ENCODE peak calls at places on chromosomes 13 and 19, in nine cellular contexts. G, E, F, D, I, J, W, R and S are unnamed samples.

GRCh38 chr19:18202759-18203407 is 959 bp downstream of the RAB3A start:
- DNase-seq in G (peak), E (peak), F (peak), D (peak), I (no peak), J (no peak), W (no peak), R (peak), S (no peak)

GRCh38 chr19:12985049-12985776 is 10.1 kb upstream of the NFIX start:
- DNase-seq in G (peak), E (peak), F (no peak), D (peak), I (no peak), J (no peak), W (no peak), R (no peak), S (peak)

GRCh38 chr19:7783991-7784421 is 21.0 kb downstream of the CLEC4M start:
- DNase-seq in G (no peak), E (no peak), F (no peak), D (no peak), I (peak), J (no peak), W (no peak), R (no peak), S (no peak)

GRCh38 chr19:58538257-58539168 is 5.4 kb upstream of the TRIM28 start:
- DNase-seq in G (no peak), E (peak), F (no peak), D (peak), I (no peak), J (no peak), W (no peak), R (no peak), S (no peak)

GRCh38 chr19:14507704-14508246 is 10.4 kb downstream of the DNAJB1 start:
- DNase-seq in G (no peak), E (no peak), F (no peak), D (no peak), I (no peak), J (no peak), W (no peak), R (no peak), S (no peak)

GRCh38 chr19:7480222-7480974 is 8.4 kb downstream of the PEX11G start:
- DNase-seq in G (no peak), E (no peak), F (no peak), D (no peak), I (no peak), J (no peak), W (no peak), R (peak), S (no peak)

GRCh38 chr19:58346961-58347929 is 6.0 kb downstream of the A1BG start:
- DNase-seq in G (peak), E (peak), F (peak), D (peak), I (peak), J (peak), W (peak), R (peak), S (peak)

GRCh38 chr13:41587490-41587889 is 130.1 kb downstream of the RGCC start:
- DNase-seq in G (peak), E (peak), F (no peak), D (no peak), I (no peak), J (no peak), W (no peak), R (no peak), S (no peak)

GRCh38 chr13:82672248-82672647 is 1210.0 kb downstream of the SLITRK1 start:
- DNase-seq in G (no peak), E (no peak), F (no peak), D (no peak), I (no peak), J (no peak), W (no peak), R (no peak), S (no peak)

GRCh38 chr13:32846020-32846451 is 170.2 kb upstream of the KL start:
- DNase-seq in G (no peak), E (no peak), F (no peak), D (peak), I (no peak), J (no peak), W (no peak), R (no peak), S (no peak)

GRCh38 chr19:1767464-1767933 is 14.2 kb downstream of the ONECUT3 start:
- DNase-seq in G (peak), E (peak), F (no peak), D (no peak), I (peak), J (peak), W (peak), R (peak), S (no peak)

GRCh38 chr13:42110410-42111155 is 62.1 kb downstream of the DGKH start:
- DNase-seq in G (no peak), E (peak), F (no peak), D (peak), I (peak), J (no peak), W (no peak), R (peak), S (no peak)

GRCh38 chr19:14381689-14382474 is 638 bp downstream of the ADGRE5 start:
- DNase-seq in G (no peak), E (no peak), F (peak), D (no peak), I (peak), J (no peak), W (no peak), R (no peak), S (peak)

GRCh38 chr13:97280478-97280877 is 58.3 kb downstream of the MBNL2 start:
- DNase-seq in G (no peak), E (peak), F (no peak), D (peak), I (no peak), J (no peak), W (no peak), R (peak), S (no peak)

GRCh38 chr13:81138353-81138995 is 797.5 kb upstream of the SPRY2 start:
- DNase-seq in G (no peak), E (no peak), F (no peak), D (no peak), I (no peak), J (no peak), W (no peak), R (no peak), S (no peak)

GRCh38 chr19:55208880-55209429 is 346 bp downstream of the PTPRH start:
- DNase-seq in G (no peak), E (no peak), F (no peak), D (no peak), I (no peak), J (no peak), W (no peak), R (no peak), S (peak)

GRCh38 chr13:95714142-95714832 is 37.3 kb downstream of the DNAJC3 start:
- DNase-seq in G (no peak), E (no peak), F (no peak), D (no peak), I (peak), J (no peak), W (no peak), R (no peak), S (no peak)

GRCh38 chr13:49370390-49370789 is 73.5 kb downstream of the CAB39L start:
- DNase-seq in G (no peak), E (peak), F (no peak), D (peak), I (no peak), J (no peak), W (no peak), R (peak), S (no peak)

GRCh38 chr19:18072335-18072734 is 14.4 kb downstream of the IL12RB1 start:
- DNase-seq in G (no peak), E (no peak), F (no peak), D (no peak), I (no peak), J (no peak), W (no peak), R (no peak), S (no peak)

GRCh38 chr13:111281751-111282311 is 38.6 kb upstream of the TEX29 start:
- DNase-seq in G (no peak), E (no peak), F (no peak), D (no peak), I (no peak), J (no peak), W (no peak), R (no peak), S (no peak)

GRCh38 chr19:29269641-29270040 is 56.7 kb upstream of the UQCRFS1 start:
- DNase-seq in G (no peak), E (no peak), F (no peak), D (no peak), I (no peak), J (no peak), W (no peak), R (no peak), S (no peak)

GRCh38 chr13:95300625-95301134 is 571 bp downstream of the ABCC4 start:
- DNase-seq in G (peak), E (peak), F (peak), D (peak), I (peak), J (peak), W (peak), R (peak), S (peak)

GRCh38 chr13:101397742-101398141 is 18.6 kb downstream of the NALCN start:
- DNase-seq in G (no peak), E (no peak), F (no peak), D (no peak), I (peak), J (no peak), W (no peak), R (no peak), S (no peak)

GRCh38 chr19:16160943-16161560 is 12.3 kb downstream of the CIB3 start:
- DNase-seq in G (no peak), E (no peak), F (no peak), D (no peak), I (peak), J (no peak), W (no peak), R (no peak), S (no peak)

GRCh38 chr19:2337329-2337707 is 8.8 kb downstream of the SPPL2B start:
- DNase-seq in G (peak), E (peak), F (no peak), D (no peak), I (no peak), J (no peak), W (no peak), R (peak), S (no peak)

GRCh38 chr19:19404879-19405860 is at the start of gene GATAD2A:
- DNase-seq in G (peak), E (peak), F (peak), D (peak), I (peak), J (peak), W (peak), R (peak), S (peak)

GRCh38 chr19:55778331-55778730 is 9.4 kb downstream of the RFPL4AL1 start:
- DNase-seq in G (no peak), E (no peak), F (no peak), D (no peak), I (no peak), J (no peak), W (no peak), R (no peak), S (no peak)

GRCh38 chr19:14048439-14049153 is 13.3 kb downstream of the PALM3 start:
- DNase-seq in G (peak), E (peak), F (peak), D (no peak), I (peak), J (peak), W (peak), R (peak), S (peak)